ENCODE peak calls at places on chromosomes 11 and 22, in four cellular contexts. B, O, J and U are unnamed samples.

GRCh38 chr11:66316849-66317251 is at the start of gene CD248:
- DNase-seq in B (no peak), O (no peak), J (no peak), U (peak)

GRCh38 chr22:47169801-47170140 is 407.3 kb downstream of the TBC1D22A start:
- DNase-seq in B (no peak), O (no peak), J (no peak), U (no peak)

GRCh38 chr22:27113211-27114030 is 456.0 kb downstream of the MIAT start:
- DNase-seq in B (no peak), O (peak), J (no peak), U (peak)

GRCh38 chr11:119693253-119693815 is 35.7 kb downstream of the NECTIN1 start:
- DNase-seq in B (no peak), O (no peak), J (no peak), U (no peak)

GRCh38 chr22:37065149-37065548 is 13.6 kb downstream of the KCTD17 start:
- DNase-seq in B (no peak), O (no peak), J (no peak), U (no peak)

GRCh38 chr11:64694821-64695365 is 28.1 kb downstream of the NRXN2 start:
- DNase-seq in B (no peak), O (no peak), J (no peak), U (no peak)

GRCh38 chr11:45913514-45913913 is 4.2 kb downstream of the PEX16 start:
- DNase-seq in B (no peak), O (no peak), J (no peak), U (no peak)

GRCh38 chr11:36380296-36381004 is 84.4 kb downstream of the PRR5L start:
- DNase-seq in B (no peak), O (no peak), J (no peak), U (no peak)

GRCh38 chr11:125062931-125063428 is at the start of gene SLC37A2:
- DNase-seq in B (peak), O (peak), J (no peak), U (peak)

GRCh38 chr11:9459573-9460321 is 1.1 kb upstream of the ZNF143 start:
- DNase-seq in B (no peak), O (peak), J (peak), U (peak)

GRCh38 chr22:23555118-23555517 is 25.0 kb downstream of the IGLL1 start:
- DNase-seq in B (no peak), O (no peak), J (no peak), U (no peak)

GRCh38 chr11:125551835-125552342 is 17.4 kb upstream of the EI24 start:
- DNase-seq in B (no peak), O (no peak), J (peak), U (no peak)

GRCh38 chr11:12100886-12101285 is 9.5 kb upstream of the MICAL2 start:
- DNase-seq in B (no peak), O (no peak), J (no peak), U (no peak)
- H2AFZ ChIP-seq in B (no peak), O (no peak), J (no peak), U (no peak)

DNA sequence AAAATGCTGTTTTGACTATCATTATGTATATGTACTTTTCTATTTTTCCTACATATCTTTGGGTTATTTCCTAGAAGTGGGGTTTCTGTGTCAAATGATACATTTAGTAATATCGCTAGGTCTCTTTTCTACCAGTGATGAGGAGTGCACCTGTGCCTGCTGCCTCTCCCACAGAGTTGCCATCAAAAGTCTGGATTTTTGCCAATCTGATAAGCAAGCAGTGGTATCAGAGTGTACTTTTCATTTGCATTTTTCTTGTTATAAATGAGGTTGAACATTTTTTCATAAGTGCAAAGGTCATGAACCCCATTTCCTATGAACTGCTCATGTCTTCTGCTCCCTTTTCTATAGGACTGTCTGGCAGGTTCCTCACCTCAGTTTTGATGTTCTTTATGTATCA is 1.8 kb downstream of the TRPM5 start:
- DNase-seq in B (no peak), O (no peak), J (no peak), U (no peak)
- TF ChIP-seq MYC in B (no peak), O (no peak), J (no peak), U (no peak)

GRCh38 chr22:31140746-31141145 is 438 bp upstream of the PLA2G3 start:
- DNase-seq in B (no peak), O (no peak), J (no peak), U (no peak)
- H2AFZ ChIP-seq in B (no peak), O (no peak), J (no peak), U (no peak)

GRCh38 chr11:57663975-57664374 is 3.9 kb upstream of the ZDHHC5 start:
- DNase-seq in B (no peak), O (no peak), J (no peak), U (no peak)

GRCh38 chr11:57662893-57663292 is 5.0 kb upstream of the ZDHHC5 start:
- DNase-seq in B (no peak), O (no peak), J (peak), U (no peak)

GRCh38 chr11:57668467-57668890 is 565 bp downstream of the ZDHHC5 start:
- DNase-seq in B (no peak), O (no peak), J (peak), U (peak)

GRCh38 chr11:57667715-57668466 is at the start of gene ZDHHC5:
- DNase-seq in B (peak), O (peak), J (peak), U (peak)

DNA sequence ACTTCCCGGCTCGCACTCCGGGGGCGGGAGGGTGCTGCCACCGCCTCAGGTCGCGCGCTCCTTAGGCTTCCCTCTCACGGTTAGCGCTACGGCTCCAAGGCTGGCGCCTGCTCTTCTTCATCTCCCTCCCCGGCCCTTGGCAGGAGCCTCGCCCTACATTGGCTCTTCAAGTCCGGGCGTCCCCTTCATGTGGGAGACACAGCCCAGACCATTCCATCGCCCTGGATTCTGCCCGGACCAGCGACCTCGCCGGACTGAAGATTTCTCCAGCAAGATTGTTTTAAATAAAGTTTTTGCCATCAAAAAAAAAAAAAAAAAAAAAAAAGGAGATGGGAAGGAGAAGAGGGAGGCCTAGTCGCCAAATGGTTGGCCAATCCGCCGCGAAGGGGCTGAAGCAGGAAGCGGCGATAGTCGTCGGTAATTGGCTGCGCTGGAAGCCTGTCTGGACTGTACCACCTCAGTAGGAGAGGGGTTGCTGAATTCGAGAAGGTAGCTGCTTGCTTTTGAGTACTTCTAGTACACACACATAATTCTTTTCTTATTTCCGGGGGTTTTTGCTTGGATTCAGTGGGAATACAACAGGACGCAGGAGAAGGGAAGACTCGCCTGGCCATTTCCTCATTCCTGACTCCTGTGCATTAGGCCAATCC is 724 bp upstream of the ZDHHC5 start:
- DNase-seq in B (no peak), O (peak), J (peak), U (peak)
- TF ChIP-seq MYC in B (no peak), O (peak), J (no peak), U (no peak)

DNA sequence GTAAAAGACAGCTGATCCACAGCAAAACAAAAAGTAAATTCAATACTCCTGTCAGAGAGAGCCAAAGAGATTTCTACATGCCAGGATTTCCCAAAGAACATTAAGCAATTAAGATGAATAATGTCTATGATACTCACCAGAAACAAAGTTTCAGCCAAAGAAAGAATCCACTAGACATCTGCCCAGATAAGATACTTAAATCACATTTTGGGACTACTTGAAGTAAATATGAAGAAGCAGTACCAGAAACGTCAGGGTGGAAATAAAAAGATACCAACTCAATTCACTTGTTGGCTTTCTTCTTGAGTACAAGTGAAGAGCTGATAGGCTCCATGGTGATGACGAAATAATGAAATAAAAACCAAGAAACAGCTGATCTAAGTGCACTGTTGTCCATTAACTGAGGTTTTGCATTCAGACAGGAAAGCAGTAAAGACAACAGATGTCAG is 31.6 kb upstream of the ARHGAP32 start:
- DNase-seq in B (no peak), O (no peak), J (no peak), U (no peak)
- H2AFZ ChIP-seq in B (no peak), O (no peak), J (no peak), U (no peak)

DNA sequence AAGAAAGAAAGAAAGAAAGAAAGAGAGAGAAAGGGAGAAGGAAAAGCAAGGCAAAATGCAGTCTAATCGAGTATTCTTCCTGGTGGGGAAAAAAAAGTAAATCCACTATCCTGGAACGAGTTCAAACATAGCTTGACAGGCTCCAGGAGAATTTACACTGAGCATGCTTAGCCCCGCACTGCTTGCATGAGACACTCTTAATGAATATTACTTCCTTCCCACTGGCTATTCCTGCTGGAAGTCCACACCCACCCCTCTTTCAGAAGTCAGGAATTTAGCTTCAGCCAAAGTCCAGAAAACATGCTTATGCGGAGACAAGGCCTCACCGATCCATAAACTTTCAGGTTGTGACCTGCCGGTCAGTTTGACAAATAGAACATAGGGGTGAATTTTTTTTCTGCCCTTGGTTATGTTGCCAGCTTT is 251.8 kb upstream of the BLID start:
- DNase-seq in B (no peak), O (peak), J (no peak), U (peak)
- TF ChIP-seq MYC in B (no peak), O (no peak), J (no peak), U (no peak)

GRCh38 chr11:77141475-77141874 is 13.4 kb downstream of the MYO7A start:
- DNase-seq in B (no peak), O (no peak), J (no peak), U (no peak)

GRCh38 chr11:77139201-77139600 is 11.2 kb downstream of the MYO7A start:
- DNase-seq in B (no peak), O (no peak), J (no peak), U (no peak)

GRCh38 chr11:77141034-77141433 is 13.0 kb downstream of the MYO7A start:
- DNase-seq in B (no peak), O (peak), J (no peak), U (peak)

GRCh38 chr11:77142091-77142975 is 14.3 kb downstream of the MYO7A start:
- DNase-seq in B (no peak), O (no peak), J (no peak), U (no peak)

DNA sequence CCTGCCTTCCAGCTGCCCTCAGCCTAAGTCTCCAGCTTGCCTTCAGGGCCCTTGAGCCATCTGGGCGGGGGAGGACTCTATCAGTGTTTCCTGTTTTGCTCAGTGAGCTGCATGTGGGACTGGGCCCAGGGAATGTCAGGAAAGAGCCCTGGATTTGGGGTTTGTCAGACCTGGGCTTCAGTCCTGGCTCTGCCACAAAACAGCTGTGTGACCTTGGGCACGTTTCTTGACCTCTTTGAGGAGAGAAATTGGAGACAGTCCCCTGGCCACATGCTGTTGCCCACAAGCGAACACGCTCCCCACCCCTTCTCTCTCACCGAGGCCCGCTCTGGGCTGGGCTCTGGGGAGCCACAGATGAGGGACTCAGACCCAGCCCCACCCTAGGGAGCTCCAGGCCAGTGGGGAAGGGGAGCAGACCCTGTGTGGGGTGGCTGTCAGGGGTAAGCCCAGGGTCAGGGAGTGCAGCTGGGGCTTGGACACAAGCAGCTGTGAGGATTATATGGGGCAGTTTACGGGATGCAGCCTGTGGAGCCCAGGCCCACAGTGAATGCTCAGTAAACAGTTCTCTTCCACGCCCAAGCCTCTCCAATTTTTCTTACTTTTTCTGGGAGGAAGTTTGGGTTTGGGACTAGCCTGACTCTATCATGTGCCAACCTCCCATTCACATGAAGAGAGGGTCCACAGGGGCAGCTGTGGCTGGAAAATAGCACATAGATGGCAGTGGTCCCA is 12.3 kb downstream of the MYO7A start:
- DNase-seq in B (no peak), O (no peak), J (no peak), U (peak)
- H2AFZ ChIP-seq in B (no peak), O (no peak), J (peak), U (peak)

GRCh38 chr11:133919330-133920108 is 37.2 kb downstream of the IGSF9B start:
- DNase-seq in B (no peak), O (no peak), J (no peak), U (no peak)
- TF ChIP-seq MYC in B (no peak), O (no peak), J (no peak), U (no peak)

DNA sequence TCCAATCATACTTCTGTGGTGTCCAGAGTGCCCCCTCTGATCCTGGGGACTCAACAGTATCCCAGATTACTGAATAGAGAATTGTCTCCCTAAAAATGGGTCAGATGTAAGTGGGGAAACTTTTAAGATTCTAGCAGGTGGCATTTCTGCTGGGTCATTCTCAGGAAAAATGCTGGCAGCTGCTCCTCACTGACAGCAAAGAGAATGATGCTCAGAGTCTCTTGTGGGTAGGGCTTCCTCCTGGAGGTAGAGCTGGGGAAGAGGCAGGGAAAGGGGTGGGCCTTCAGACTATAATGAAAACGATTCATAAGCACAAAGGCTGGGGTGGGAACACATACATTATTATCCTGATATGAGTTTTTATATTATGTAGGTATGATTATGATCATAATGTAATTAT is 647.2 kb downstream of the NELL1 start:
- DNase-seq in B (no peak), O (no peak), J (no peak), U (no peak)
- H2AFZ ChIP-seq in B (no peak), O (no peak), J (no peak), U (no peak)